ENCODE peak calls at places on chromosomes 13 and 19, in five cellular contexts. P, W, I, X and G are unnamed samples. For H3K36me3 and H3K27me3, the result is how much of the 10 kb centered on the place peaks cover.

GRCh38 chr13:59247166-59247565 is 916.6 kb downstream of the DIAPH3 start:
- DNase-seq in X (peak), W (no peak), I (no peak), P (no peak), G (no peak)

GRCh38 chr13:61255035-61255796 is 160.4 kb downstream of the PCDH20 start:
- DNase-seq in I (no peak), W (no peak), X (no peak), P (no peak), G (no peak)

GRCh38 chr19:51354742-51355148 is 11.4 kb downstream of the ETFB start:
- DNase-seq in P (peak), I (no peak), X (no peak), W (no peak), G (no peak)

GRCh38 chr13:33957497-33957905 is 139.6 kb downstream of the RFC3 start:
- DNase-seq in W (no peak), X (no peak), P (no peak), I (no peak), G (no peak)

GRCh38 chr19:32022946-32023832 is 322.2 kb upstream of the ZNF507 start:
- DNase-seq in X (no peak), I (no peak), W (no peak), P (no peak), G (no peak)

GRCh38 chr13:51221674-51222509 is at the start of gene FAM124A:
- DNase-seq in X (peak), W (peak), P (peak), I (peak), G (peak)

GRCh38 chr19:38143847-38144246 is 80.2 kb downstream of the DPF1 start:
- DNase-seq in P (no peak), X (no peak), I (no peak), W (no peak), G (no peak)

GRCh38 chr13:32378012-32378411 is 49.9 kb downstream of the N4BP2L1 start:
- DNase-seq in I (no peak), W (no peak), X (no peak), P (no peak), G (no peak)

GRCh38 chr13:43760257-43760656 is 26.5 kb downstream of the ENOX1 start:
- DNase-seq in W (no peak), X (no peak), I (no peak), P (no peak), G (no peak)

GRCh38 chr13:114002771-114003321 is 29.0 kb upstream of the C13orf46 start:
- DNase-seq in W (no peak), P (no peak), X (peak), I (no peak), G (no peak)

GRCh38 chr19:49335784-49336481 is 727 bp downstream of the CD37 start:
- DNase-seq in I (no peak), X (no peak), W (no peak), P (peak), G (peak)

GRCh38 chr19:7857727-7858701 is 16.2 kb downstream of the PRR36 start:
- DNase-seq in W (no peak), P (no peak), X (no peak), I (peak), G (no peak)

GRCh38 chr19:4442846-4443146 is 14.8 kb downstream of the UBXN6 start:
- DNase-seq in X (no peak), I (peak), W (no peak), P (no peak), G (no peak)

GRCh38 chr13:47499358-47500150 is 501.5 kb downstream of the SUCLA2 start:
- DNase-seq in P (no peak), X (no peak), I (peak), W (peak), G (no peak)

GRCh38 chr19:21082011-21082975 is at the start of gene ZNF714:
- DNase-seq in X (peak), P (peak), W (peak), I (peak), G (peak)

GRCh38 chr19:21087871-21088270 is 5.9 kb downstream of the ZNF714 start:
- DNase-seq in P (no peak), X (no peak), I (no peak), W (no peak), G (no peak)

DNA sequence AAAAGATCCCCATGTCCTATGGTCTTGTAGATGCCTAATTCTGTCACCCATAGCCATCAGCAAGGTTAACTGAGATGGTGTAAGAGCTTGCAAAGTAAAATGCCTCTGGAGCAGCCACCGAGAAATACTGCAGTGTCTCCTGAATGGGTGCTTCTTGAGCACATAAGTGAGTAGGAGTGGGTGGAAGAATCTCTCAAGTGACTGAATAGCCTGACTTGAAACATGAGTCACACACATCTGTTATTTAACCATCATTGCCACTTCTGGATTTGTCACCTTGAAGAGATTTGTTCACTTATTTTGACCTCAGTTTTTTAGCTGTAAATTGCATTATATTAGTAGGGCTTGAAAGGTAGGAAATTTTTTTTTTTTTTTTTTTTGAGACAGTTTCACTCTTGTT is 2.3 kb downstream of the ZNF714 start:
- DNase-seq in W (peak), X (no peak), P (no peak), I (peak), G (no peak)
- H3K36me3 ChIP-seq in W (under half), X (under half), P (under half), I (under half), G (under half)

GRCh38 chr19:3025516-3025890 is 3.6 kb downstream of the TLE2 start:
- DNase-seq in I (peak), W (no peak), P (no peak), X (no peak), G (no peak)
- H3K27me3 ChIP-seq in I (under half), W (under half), P (under half), X (under half), G (under half)

DNA sequence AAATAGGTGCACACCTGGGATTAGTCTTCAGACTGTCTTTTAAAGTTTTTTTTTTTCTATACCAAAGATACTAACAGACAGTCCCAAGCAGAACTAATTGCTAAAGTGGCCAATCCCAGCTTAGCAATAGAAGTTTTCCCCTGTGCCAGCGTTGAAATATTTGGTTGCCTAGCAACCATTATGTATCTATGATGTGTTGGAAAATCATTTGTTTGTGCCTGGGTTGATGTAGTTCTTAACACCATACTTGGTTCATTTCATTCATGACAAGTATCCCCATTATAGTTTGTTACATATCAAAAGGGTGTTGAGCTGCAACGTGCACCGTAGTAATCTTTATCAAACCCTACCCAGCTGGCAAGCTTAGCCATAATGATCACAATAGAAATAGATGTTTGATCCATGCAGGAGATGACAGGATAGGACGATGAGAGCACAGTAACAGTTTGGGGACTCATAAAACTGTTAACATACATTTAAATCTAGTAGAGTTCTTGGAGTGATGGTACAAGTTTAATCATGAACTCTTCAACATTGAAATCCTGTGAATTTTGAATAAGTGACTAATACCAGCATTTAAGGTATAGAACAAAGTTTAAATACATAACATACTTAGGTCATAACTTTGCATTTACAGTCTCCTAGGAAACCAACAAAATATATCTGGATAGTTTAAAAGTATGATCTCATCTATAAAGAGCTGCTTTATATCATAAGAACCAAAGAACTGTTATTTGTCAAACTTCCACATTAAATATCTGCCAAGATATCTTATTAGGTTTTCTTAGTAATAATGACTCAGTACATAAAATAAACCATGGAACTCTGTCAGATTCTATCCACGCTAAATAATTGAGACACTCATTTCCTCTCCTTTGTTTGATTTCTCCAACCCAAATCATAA is 73.4 kb downstream of the MBNL2 start:
- DNase-seq in W (peak), X (no peak), I (peak), P (no peak), G (no peak)
- H3K4me3 ChIP-seq in W (peak), X (no peak), I (no peak), P (no peak), G (no peak)

DNA sequence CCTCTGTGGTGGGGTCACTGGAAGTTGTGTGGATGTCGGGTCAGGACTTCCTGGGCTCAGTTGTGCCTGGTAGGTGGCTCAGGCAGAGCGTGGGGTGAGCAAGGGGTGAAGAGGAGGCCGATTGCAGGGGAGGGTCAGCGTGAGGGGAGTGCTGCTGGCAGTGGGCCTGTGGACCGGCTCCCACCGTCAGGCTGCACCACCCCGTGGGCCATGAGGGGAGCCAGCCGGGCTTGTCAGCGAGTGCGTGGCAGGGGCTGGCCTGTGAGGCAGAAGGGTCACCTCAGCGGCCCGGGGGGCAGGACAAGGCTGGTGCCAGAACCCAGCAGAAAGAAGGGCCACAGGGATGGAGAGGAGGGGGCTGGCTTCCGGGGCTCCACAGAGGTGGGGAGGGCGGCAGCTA is 13.3 kb downstream of the RAB8A start:
- DNase-seq in I (peak), P (no peak), X (no peak), W (no peak), G (no peak)
- H3K36me3 ChIP-seq in I (half or more), P (half or more), X (half or more), W (under half), G (half or more)

DNA sequence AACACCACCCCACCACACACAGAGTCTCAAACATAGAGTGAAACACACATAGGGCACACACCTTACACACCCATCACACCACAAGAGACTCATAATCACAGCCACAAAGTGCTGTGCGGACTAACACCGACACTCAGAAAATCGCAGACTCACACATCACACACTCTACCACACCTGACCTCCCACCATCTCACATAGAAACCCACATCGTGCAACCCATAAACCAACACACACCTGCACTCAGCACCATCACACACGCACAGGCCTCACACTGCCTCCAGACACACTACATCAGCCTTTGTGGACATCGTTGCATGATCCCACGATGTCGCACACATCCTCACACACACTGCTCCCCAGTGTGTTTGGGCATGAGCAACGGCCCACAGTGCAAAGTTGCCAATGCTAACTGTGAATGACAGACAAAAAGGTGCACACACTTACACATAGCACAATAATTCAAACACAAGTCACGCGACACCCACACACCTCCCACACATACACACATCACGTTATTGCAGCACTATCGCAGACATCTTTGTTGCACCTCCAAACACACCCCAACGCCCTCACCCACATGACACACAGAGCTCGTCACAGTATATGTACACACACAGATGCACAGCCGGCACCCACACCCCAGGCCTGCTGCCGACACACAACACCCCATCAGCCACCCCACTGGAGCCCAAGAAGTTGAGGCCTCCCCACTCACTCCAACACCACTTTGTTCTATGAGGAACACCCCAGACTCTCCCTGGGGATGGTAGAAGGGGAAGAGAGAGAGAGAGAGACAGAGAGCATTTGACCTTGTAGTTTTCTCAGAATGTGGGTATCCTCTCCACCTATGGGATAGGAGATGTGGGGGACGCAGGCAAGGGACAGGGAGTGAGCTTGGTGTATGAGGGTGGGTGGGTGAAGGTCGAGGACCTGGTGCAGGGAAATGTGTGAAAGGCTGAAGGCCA is 1.2 kb upstream of the ATP1A3 start:
- DNase-seq in W (no peak), I (peak), X (no peak), P (no peak), G (no peak)
- H3K27me3 ChIP-seq in W (under half), I (under half), X (under half), P (under half), G (under half)

GRCh38 chr19:40245506-40246128 is 19.1 kb upstream of the CCNP start:
- DNase-seq in X (no peak), P (no peak), I (no peak), W (no peak), G (no peak)
- H3K4me3 ChIP-seq in X (no peak), P (no peak), I (no peak), W (no peak), G (no peak)